ENCODE peak calls at places on chromosomes 12 and 14, in six cellular contexts. E, N, Y, C, A and I are unnamed samples.

GRCh38 chr12:52217223-52217622 is 15.8 kb upstream of the KRT7 start:
- DNase-seq in C (peak; percentile 93), Y (no peak), E (no peak), A (no peak), N (peak; percentile 18), I (peak; percentile 53)

GRCh38 chr12:86719381-86719780 is 463.2 kb upstream of the MGAT4C start:
- DNase-seq in Y (no peak), A (no peak), E (no peak), N (no peak), C (no peak), I (peak; percentile 29)

GRCh38 chr12:46682148-46682547 is 143.6 kb downstream of the SLC38A4 start:
- DNase-seq in N (no peak), Y (no peak), E (no peak), A (no peak), C (no peak), I (no peak)

GRCh38 chr12:210277-211141 is 3.4 kb downstream of the SLC6A12 start:
- DNase-seq in E (no peak), A (no peak), Y (no peak), C (peak; percentile 29), N (no peak), I (no peak)

GRCh38 chr12:3564411-3564810 is 73.4 kb downstream of the PRMT8 start:
- DNase-seq in A (no peak), E (no peak), C (no peak), N (no peak), Y (no peak), I (no peak)

GRCh38 chr14:51006781-51007211 is 62.5 kb upstream of the PYGL start:
- DNase-seq in Y (no peak), A (no peak), N (no peak), E (peak; percentile 64), C (no peak), I (peak; percentile 39)

GRCh38 chr14:94056579-94057308 is 24.3 kb downstream of the DDX24 start:
- DNase-seq in A (no peak), C (no peak), N (no peak), E (peak; percentile 44), Y (no peak), I (peak; percentile 30)

GRCh38 chr12:50078281-50078680 is 6.9 kb upstream of the SMARCD1 start:
- DNase-seq in N (peak; percentile 39), A (no peak), E (no peak), Y (no peak), C (no peak), I (no peak)